ENCODE peak calls at places on chromosomes 16 and 17, in eight cellular contexts. V is activated CD4-positive, alpha-beta T cell treated with anti-CD3 and anti-CD28 coated beads, Interleukin-2, amount 10 ng/mL, durations not matched to agents 7 days and 5 days; I is T1000; M is heart left ventricle; K is A549; D is suprapubic skin; U is activated effector memory CD4-positive, alpha-beta T cell treated with anti-CD3 and anti-CD28 coated beads, Interleukin-2, amount 50 U/mL, for 16 hours; G is left ventricle myocardium inferior. B is an unnamed sample.

GRCh38 chr16:1311212-1311737 is 1.8 kb downstream of the UBE2I start:
- DNase-seq in M (no peak), D (no peak), V (no peak), I (no peak), K (no peak), U (no peak), G (no peak), B (no peak)

GRCh38 chr16:11004957-11005610 is 60.7 kb downstream of the CLEC16A start:
- DNase-seq in D (no peak), V (no peak), K (no peak), I (no peak), U (no peak), G (no peak), M (no peak), B (no peak)

GRCh38 chr17:81396722-81397313 is 1.6 kb downstream of the BAHCC1 start:
- DNase-seq in M (no peak), U (peak), G (peak), K (peak), I (peak), V (peak), D (no peak), B (no peak)

GRCh38 chr17:8149419-8150193 is 2.6 kb downstream of the PER1 start:
- DNase-seq in I (no peak), M (no peak), U (no peak), K (no peak), G (no peak), V (no peak), D (no peak), B (peak)

GRCh38 chr16:16120382-16121184 is 102.7 kb downstream of the ABCC6 start:
- DNase-seq in V (no peak), M (peak), G (peak), U (no peak), I (no peak), D (no peak), K (no peak), B (no peak)

GRCh38 chr16:25089346-25089745 is 22.2 kb upstream of the LCMT1 start:
- DNase-seq in G (no peak), U (no peak), I (no peak), V (no peak), M (no peak), K (no peak), D (no peak), B (no peak)

GRCh38 chr16:23155445-23156049 is 6.3 kb upstream of the USP31 start:
- DNase-seq in G (no peak), K (peak), U (no peak), I (no peak), V (no peak), D (no peak), M (no peak), B (no peak)

GRCh38 chr17:21288581-21289017 is 4.1 kb downstream of the MAP2K3 start:
- DNase-seq in U (peak), G (no peak), V (peak), D (peak), I (no peak), K (no peak), M (peak), B (no peak)

GRCh38 chr16:84024854-84025253 is 17.7 kb downstream of the SLC38A8 start:
- DNase-seq in G (no peak), U (no peak), K (peak), I (peak), M (no peak), D (no peak), V (no peak), B (no peak)

GRCh38 chr17:7404737-7405412 is 978 bp upstream of the TMEM256 start:
- DNase-seq in D (peak), M (peak), I (peak), K (no peak), V (peak), U (peak), G (peak), B (no peak)

GRCh38 chr17:76869209-76869877 is 1.1 kb downstream of the MGAT5B start:
- DNase-seq in G (no peak), D (no peak), V (no peak), U (no peak), M (no peak), I (no peak), K (no peak), B (no peak)

GRCh38 chr17:71467719-71468118 is 653.1 kb upstream of the SOX9 start:
- DNase-seq in V (no peak), D (no peak), M (no peak), G (no peak), K (no peak), U (no peak), I (no peak), B (no peak)

GRCh38 chr17:7046127-7046724 is 2.3 kb upstream of the SLC16A11 start:
- DNase-seq in I (no peak), G (no peak), V (peak), K (no peak), U (peak), M (no peak), D (peak), B (no peak)

GRCh38 chr16:23013484-23013883 is 135.8 kb downstream of the USP31 start:
- DNase-seq in D (no peak), M (no peak), K (peak), G (no peak), V (no peak), I (no peak), U (no peak), B (no peak)

GRCh38 chr16:1327619-1327947 is 5.9 kb upstream of the BAIAP3 start:
- DNase-seq in M (no peak), K (no peak), V (no peak), I (no peak), G (no peak), U (no peak), D (no peak), B (no peak)

GRCh38 chr17:32302860-32303649 is 37.4 kb downstream of the RHBDL3 start:
- DNase-seq in G (no peak), K (no peak), U (no peak), V (no peak), D (no peak), M (no peak), I (no peak), B (peak)

GRCh38 chr17:55466671-55467070 is 44.6 kb downstream of the SMIM36 start:
- DNase-seq in G (no peak), K (no peak), V (no peak), M (no peak), U (no peak), D (no peak), I (no peak), B (no peak)

GRCh38 chr17:72697602-72698146 is 394.8 kb downstream of the SLC39A11 start:
- DNase-seq in I (no peak), M (no peak), K (no peak), G (no peak), V (no peak), D (no peak), U (no peak), B (no peak)

GRCh38 chr17:83144421-83145357 is 65.3 kb downstream of the METRNL start:
- DNase-seq in M (no peak), K (no peak), D (peak), G (no peak), I (no peak), V (no peak), U (peak), B (no peak)

GRCh38 chr16:53743149-53743566 is 39.2 kb downstream of the FTO start:
- DNase-seq in V (peak), U (no peak), K (peak), M (no peak), D (no peak), I (no peak), G (no peak), B (no peak)

GRCh38 chr17:77527836-77528505 is 387.2 kb downstream of the SEC14L1 start:
- DNase-seq in D (peak), G (no peak), K (no peak), M (no peak), V (no peak), I (no peak), U (peak), B (no peak)

GRCh38 chr16:54673353-54673752 is 257.3 kb upstream of the IRX5 start:
- DNase-seq in D (no peak), M (no peak), U (no peak), G (no peak), I (no peak), V (no peak), K (peak), B (no peak)

GRCh38 chr17:34763727-34764665 is 184.6 kb downstream of the TMEM132E start:
- DNase-seq in I (no peak), U (peak), K (no peak), M (no peak), V (no peak), G (no peak), D (peak), B (no peak)

GRCh38 chr17:1452836-1453235 is 3.2 kb downstream of the CRK start:
- DNase-seq in K (no peak), V (no peak), M (no peak), U (no peak), G (no peak), D (no peak), I (no peak), B (no peak)

GRCh38 chr17:14330492-14330920 is 29.6 kb downstream of the HS3ST3B1 start:
- DNase-seq in U (peak), V (no peak), M (no peak), G (no peak), I (no peak), D (no peak), K (no peak), B (no peak)

GRCh38 chr17:65783845-65784334 is 222.4 kb upstream of the AXIN2 start:
- DNase-seq in D (no peak), M (no peak), V (no peak), I (peak), G (no peak), U (no peak), K (peak), B (no peak)

GRCh38 chr17:56173958-56174357 is 20.7 kb downstream of the ANKFN1 start:
- DNase-seq in D (no peak), G (no peak), M (peak), V (no peak), K (no peak), I (peak), U (no peak), B (no peak)

GRCh38 chr17:12998461-12998860 is 19.4 kb downstream of the ELAC2 start:
- DNase-seq in D (peak), U (peak), I (no peak), G (no peak), K (no peak), M (no peak), V (no peak), B (no peak)

GRCh38 chr17:52378860-52379259 is 220.3 kb upstream of the CA10 start:
- DNase-seq in U (no peak), D (no peak), V (no peak), M (no peak), G (no peak), K (no peak), I (no peak), B (no peak)

GRCh38 chr16:72908362-72908838 is 139.5 kb downstream of the ZFHX3 start:
- DNase-seq in V (no peak), U (no peak), D (no peak), G (no peak), I (no peak), M (no peak), K (no peak), B (no peak)

GRCh38 chr16:65697061-65697460 is 575.2 kb upstream of the CDH11 start:
- DNase-seq in I (no peak), K (no peak), D (no peak), G (no peak), V (no peak), U (no peak), M (no peak), B (no peak)

B was measured in ovary.